ENCODE peak calls at places on chromosomes 12 and 14, in six cellular contexts. Q is lower lobe of right lung; V is ascending aorta; L is tibial artery; D is naive thymus-derived CD4-positive, alpha-beta T cell; C is upper lobe of right lung. Y is an unnamed sample.

GRCh38 chr12:54356951-54357356 is 7.3 kb downstream of the GPR84 start:
- DNase-seq in C (no peak), Q (no peak), L (no peak), D (no peak), V (no peak), Y (no peak)

GRCh38 chr12:22722081-22722480 is 97.1 kb downstream of the ETNK1 start:
- DNase-seq in C (no peak), L (no peak), Q (no peak), V (no peak), D (no peak), Y (no peak)

GRCh38 chr14:76844223-76844622 is 18.0 kb downstream of the LRRC74A start:
- DNase-seq in D (peak), V (peak), L (peak), Q (peak), C (peak), Y (no peak)

GRCh38 chr12:86801439-86801838 is 545.2 kb upstream of the MGAT4C start:
- DNase-seq in C (no peak), L (no peak), D (no peak), V (no peak), Q (no peak), Y (no peak)

GRCh38 chr12:6861391-6861790 is 5.9 kb upstream of the TPI1 start:
- DNase-seq in D (no peak), C (no peak), L (no peak), Q (no peak), V (no peak), Y (no peak)

GRCh38 chr12:41476499-41476898 is 288.4 kb downstream of the PDZRN4 start:
- DNase-seq in V (no peak), L (no peak), C (no peak), Q (no peak), D (no peak), Y (no peak)

GRCh38 chr12:102063066-102063465 is 1.3 kb upstream of the WASHC3 start:
- DNase-seq in C (no peak), L (no peak), Q (no peak), D (no peak), V (no peak), Y (no peak)

GRCh38 chr14:53265025-53265424 is 111.9 kb upstream of the DDHD1 start:
- DNase-seq in Q (no peak), D (no peak), L (no peak), C (no peak), V (no peak), Y (no peak)

GRCh38 chr14:36509056-36509917 is 10.7 kb downstream of the NKX2-1 start:
- DNase-seq in V (no peak), L (no peak), Q (no peak), C (no peak), D (no peak), Y (no peak)

GRCh38 chr12:120971299-120972180 is 6.8 kb upstream of the HNF1A start:
- DNase-seq in L (no peak), D (no peak), V (no peak), C (no peak), Q (peak), Y (peak)

GRCh38 chr12:23585156-23585781 is 364.2 kb downstream of the SOX5 start:
- DNase-seq in L (no peak), V (no peak), D (no peak), Q (no peak), C (no peak), Y (no peak)

GRCh38 chr12:126537961-126538530 is 1472.8 kb downstream of the AACS start:
- DNase-seq in D (no peak), V (no peak), Q (no peak), L (no peak), C (no peak), Y (no peak)

GRCh38 chr12:52070243-52070925 is 606 bp downstream of the ATG101 start:
- DNase-seq in V (no peak), Q (no peak), D (no peak), L (no peak), C (no peak), Y (no peak)

GRCh38 chr14:58668848-58669480 is 31.2 kb downstream of the DACT1 start:
- DNase-seq in L (no peak), V (no peak), C (no peak), Q (no peak), D (no peak), Y (no peak)

GRCh38 chr14:95896628-95897027 is 20.0 kb downstream of the TUNAR start:
- DNase-seq in L (no peak), C (no peak), D (no peak), Q (no peak), V (no peak), Y (no peak)

GRCh38 chr14:103721334-103722120 is 5.9 kb downstream of the ZFYVE21 start:
- DNase-seq in V (peak), D (no peak), L (no peak), Q (no peak), C (no peak), Y (no peak)

GRCh38 chr12:77058740-77059139 is 6.6 kb downstream of the E2F7 start:
- DNase-seq in V (no peak), D (no peak), Q (no peak), C (no peak), L (no peak), Y (no peak)

GRCh38 chr14:29321646-29322045 is 555.1 kb downstream of the FOXG1 start:
- DNase-seq in Q (no peak), L (no peak), V (no peak), D (no peak), C (no peak), Y (no peak)

GRCh38 chr14:99724939-99725773 is 41.1 kb downstream of the CYP46A1 start:
- DNase-seq in Q (peak), L (no peak), C (peak), D (no peak), V (peak), Y (no peak)

GRCh38 chr12:11580125-11580751 is 69.2 kb upstream of the ETV6 start:
- DNase-seq in D (no peak), Q (peak), V (peak), L (peak), C (peak), Y (no peak)

GRCh38 chr14:28406181-28406580 is 360.4 kb upstream of the FOXG1 start:
- DNase-seq in Q (no peak), C (no peak), L (no peak), D (no peak), V (no peak), Y (no peak)

GRCh38 chr12:130954544-130954831 is 781 bp downstream of the ADGRD1 start:
- DNase-seq in Q (peak), D (no peak), C (peak), V (no peak), L (no peak), Y (no peak)

GRCh38 chr14:22994762-22995275 is 12.5 kb upstream of the AJUBA start:
- DNase-seq in C (peak), D (no peak), Q (peak), V (no peak), L (no peak), Y (no peak)

DNA sequence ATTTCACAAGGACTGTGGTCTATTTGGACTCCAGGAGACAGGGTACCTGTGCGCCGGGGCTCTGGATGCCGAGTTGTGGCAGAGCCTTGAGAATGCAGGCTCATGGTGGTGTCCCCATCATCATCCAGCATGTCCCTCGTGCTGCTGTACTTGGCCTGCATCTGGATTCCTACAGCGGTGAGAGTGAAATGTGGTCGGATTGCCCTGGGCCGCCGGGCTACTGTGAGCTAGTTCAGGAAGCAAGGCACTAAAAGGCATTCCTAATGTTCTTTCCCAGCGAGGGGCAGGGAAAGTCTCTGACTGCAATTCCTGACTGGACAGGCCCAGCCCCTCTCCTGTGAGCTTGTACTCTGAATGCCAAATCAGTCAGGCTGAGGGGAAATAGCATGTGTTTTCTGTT is at the start of gene CLEC1A:
- DNase-seq in D (no peak), V (no peak), Q (no peak), L (peak), C (no peak), Y (no peak)
- H3K27ac ChIP-seq in D (no peak), V (peak), Q (peak), L (no peak), C (peak), Y (no peak)

GRCh38 chr12:26643532-26644315 is 189.3 kb downstream of the ITPR2 start:
- DNase-seq in D (no peak), Q (no peak), C (no peak), L (no peak), V (no peak), Y (no peak)

GRCh38 chr12:26646571-26646970 is 186.4 kb downstream of the ITPR2 start:
- DNase-seq in D (no peak), V (no peak), Q (no peak), C (no peak), L (no peak), Y (no peak)

GRCh38 chr12:26647091-26647490 is 185.9 kb downstream of the ITPR2 start:
- DNase-seq in C (no peak), Q (no peak), L (no peak), V (no peak), D (no peak), Y (no peak)

GRCh38 chr12:26636710-26637328 is 196.2 kb downstream of the ITPR2 start:
- DNase-seq in Q (no peak), D (no peak), L (no peak), C (no peak), V (no peak), Y (no peak)

DNA sequence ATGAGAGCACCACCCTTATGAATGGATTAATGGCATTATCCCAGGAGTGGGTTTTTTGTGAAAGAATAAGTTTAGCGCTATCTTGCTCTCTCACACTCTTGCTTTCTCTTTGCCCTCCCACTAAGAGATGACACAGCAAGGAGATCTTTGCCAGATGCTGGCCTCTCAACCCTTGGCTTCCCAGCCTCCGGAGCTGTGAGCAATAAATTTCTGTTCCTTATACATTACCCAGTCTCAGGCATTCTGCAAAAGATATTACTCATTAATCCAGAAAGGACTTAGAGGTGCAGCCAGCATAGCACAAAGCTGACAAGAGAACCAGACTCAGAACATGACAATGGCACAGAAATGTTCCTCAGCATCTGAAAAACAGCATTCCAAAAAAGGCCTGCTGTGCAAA is 190.6 kb downstream of the ITPR2 start:
- DNase-seq in L (no peak), Q (no peak), C (no peak), V (no peak), D (no peak), Y (no peak)
- H3K27ac ChIP-seq in L (no peak), Q (no peak), C (no peak), V (no peak), D (no peak), Y (no peak)

GRCh38 chr12:47950856-47951468 is 12.4 kb upstream of the TMEM106C start:
- DNase-seq in Q (no peak), C (no peak), L (no peak), V (no peak), D (no peak), Y (no peak)

GRCh38 chr12:47949441-47950341 is 13.7 kb upstream of the TMEM106C start:
- DNase-seq in V (peak), L (peak), C (peak), D (peak), Q (peak), Y (peak)

GRCh38 chr12:47954058-47954457 is 9.3 kb upstream of the TMEM106C start:
- DNase-seq in D (no peak), V (no peak), Q (no peak), L (no peak), C (no peak), Y (no peak)

GRCh38 chr12:47955059-47955458 is 8.3 kb upstream of the TMEM106C start:
- DNase-seq in C (no peak), D (no peak), L (no peak), V (no peak), Q (no peak), Y (no peak)

DNA sequence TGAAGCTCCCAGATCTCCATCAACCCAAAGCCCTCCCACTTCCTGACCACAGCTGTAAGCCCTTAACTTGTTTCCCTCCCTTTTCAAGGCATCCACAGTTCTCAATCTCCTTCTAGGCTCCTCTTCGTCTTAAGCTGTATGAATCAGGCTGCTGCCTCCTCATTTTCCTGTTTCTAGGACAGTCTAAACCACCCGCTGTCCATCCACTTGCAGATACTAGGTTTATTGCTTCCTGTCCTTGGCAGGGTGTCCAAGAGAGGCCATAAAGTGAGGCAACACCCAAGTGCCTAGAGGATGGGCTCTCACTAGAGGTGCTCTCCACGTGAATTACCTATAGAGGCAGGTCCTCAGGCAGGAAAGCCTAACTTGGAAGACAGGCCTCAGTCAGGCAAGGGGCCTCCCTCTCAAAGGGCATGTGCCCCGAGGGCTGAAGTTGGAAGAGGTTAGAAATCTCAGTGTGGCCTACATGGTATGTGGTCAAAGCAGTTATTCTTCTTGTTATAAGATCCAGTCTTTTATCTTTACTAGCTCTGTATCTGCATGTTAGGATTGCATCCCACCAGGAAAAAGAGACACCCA is 8.8 kb upstream of the TMEM106C start:
- DNase-seq in C (no peak), Q (no peak), D (no peak), L (no peak), V (no peak), Y (no peak)
- H3K27ac ChIP-seq in C (no peak), Q (no peak), D (no peak), L (no peak), V (no peak), Y (no peak)

DNA sequence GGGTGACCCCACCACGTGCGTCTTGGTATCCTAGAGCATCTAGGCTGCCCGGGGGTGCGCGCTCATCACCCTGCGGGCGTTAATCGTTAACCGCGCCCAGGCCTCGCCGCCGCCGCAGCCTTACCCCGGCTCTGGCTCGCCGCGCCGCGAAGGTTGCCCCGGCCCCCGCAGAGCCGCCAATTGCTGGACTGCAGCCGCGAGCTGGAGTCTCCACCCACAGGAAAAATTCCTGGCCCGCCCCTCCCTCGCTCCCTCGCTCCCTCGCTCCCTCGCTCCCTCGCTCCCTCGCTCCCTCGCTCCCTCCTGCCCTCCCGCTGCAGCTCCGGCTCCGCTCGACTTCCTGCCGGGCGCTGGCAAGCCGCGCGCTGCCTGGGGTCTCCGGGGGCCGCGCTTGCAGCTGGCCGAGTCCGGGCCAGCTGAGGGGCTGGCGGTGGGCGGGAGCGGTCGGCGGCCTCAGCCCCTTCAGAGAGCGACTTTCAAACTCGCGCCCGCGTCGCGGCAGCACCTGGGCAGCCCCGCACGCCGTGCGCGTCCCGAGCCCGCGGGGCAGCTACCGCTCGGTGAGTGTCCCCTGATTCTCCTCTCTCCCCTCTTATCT is at the start of gene PLEKHG3:
- DNase-seq in Q (peak), L (peak), V (peak), D (no peak), C (peak), Y (peak)
- H3K27ac ChIP-seq in Q (peak), L (peak), V (peak), D (no peak), C (peak), Y (peak)

DNA sequence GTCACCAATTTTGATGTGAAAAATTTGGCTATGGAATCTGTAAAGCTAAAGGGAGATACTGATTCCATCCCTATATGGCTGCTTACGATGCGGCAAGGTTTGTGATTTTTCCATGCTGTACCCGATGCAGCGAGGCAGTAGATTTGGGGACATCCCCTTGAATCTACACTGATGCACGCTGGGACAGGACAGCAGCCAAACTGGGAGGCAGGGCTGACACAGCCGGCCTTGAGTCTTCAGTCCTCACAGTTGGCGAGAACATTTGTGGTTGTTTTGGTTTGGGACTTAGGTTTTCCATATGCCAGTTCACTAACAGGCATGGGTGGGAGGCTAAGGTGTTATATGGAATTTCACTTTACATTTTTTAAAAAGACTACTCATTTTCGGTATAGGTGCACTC is 3.8 kb downstream of the GALNT16 start:
- DNase-seq in Q (no peak), V (peak), L (no peak), D (no peak), C (no peak), Y (no peak)
- H3K27ac ChIP-seq in Q (no peak), V (peak), L (peak), D (no peak), C (no peak), Y (no peak)

Y was measured in CD4-positive, CD25-positive, alpha-beta regulatory T cell.